ENCODE peak calls at places on chromosomes 11 and 22, in five cellular contexts. R, O, G, B and H are unnamed samples.

GRCh38 chr11:94325681-94326080 is 21.3 kb downstream of the IZUMO1R start:
- DNase-seq in G (peak; percentile 39), O (peak; percentile 61), R (peak; percentile 65), B (peak; percentile 41), H (no peak)

GRCh38 chr11:120344302-120345004 is 8.2 kb downstream of the ARHGEF12 start:
- DNase-seq in O (no peak), B (peak; percentile 38), G (no peak), R (peak; percentile 42), H (no peak)

GRCh38 chr11:130181295-130182272 is 22.0 kb downstream of the ST14 start:
- DNase-seq in R (no peak), O (no peak), G (peak; percentile 99), B (no peak), H (no peak)

GRCh38 chr22:46660604-46661201 is 40.5 kb downstream of the GRAMD4 start:
- DNase-seq in R (no peak), B (no peak), O (no peak), G (peak; percentile 41), H (no peak)

GRCh38 chr11:121024989-121025388 is 1.1 kb downstream of the TBCEL start:
- DNase-seq in O (no peak), G (peak; percentile 30), B (no peak), R (no peak), H (peak; percentile 23)

GRCh38 chr11:123231263-123231662 is 36.2 kb upstream of the CLMP start:
- DNase-seq in R (no peak), B (no peak), G (peak; percentile 28), O (no peak), H (no peak)

GRCh38 chr11:12241401-12241800 is 131.0 kb downstream of the MICAL2 start:
- DNase-seq in B (no peak), R (no peak), O (no peak), G (no peak), H (no peak)

GRCh38 chr11:64074239-64074638 is 38.5 kb downstream of the FLRT1 start:
- DNase-seq in O (no peak), B (no peak), G (no peak), R (peak; percentile 79), H (no peak)

GRCh38 chr11:41018224-41018623 is 441.2 kb downstream of the LRRC4C start:
- DNase-seq in G (no peak), B (no peak), R (no peak), O (no peak), H (no peak)

GRCh38 chr11:99773646-99774045 is 752.9 kb downstream of the CNTN5 start:
- DNase-seq in B (no peak), G (peak; percentile 2), R (no peak), O (no peak), H (no peak)
- TF ChIP-seq JUND in B (no peak), G (no peak), R (no peak), O (no peak), H (no peak)

GRCh38 chr11:37230865-37231264 is 632.8 kb upstream of the RAG2 start:
- DNase-seq in G (no peak), R (no peak), B (no peak), O (no peak), H (no peak)
- TF ChIP-seq JUND in G (no peak), R (no peak), B (no peak), O (no peak), H (no peak)

GRCh38 chr22:44573451-44573850 is 75.4 kb upstream of the RTL6 start:
- DNase-seq in B (no peak), G (no peak), O (no peak), R (no peak), H (no peak)

GRCh38 chr22:44572414-44573207 is 74.6 kb upstream of the RTL6 start:
- DNase-seq in G (no peak), R (no peak), O (no peak), B (no peak), H (no peak)

GRCh38 chr22:44574581-44575343 is 76.7 kb upstream of the RTL6 start:
- DNase-seq in O (no peak), B (no peak), R (no peak), G (no peak), H (no peak)

GRCh38 chr22:44575344-44576268 is 77.6 kb upstream of the RTL6 start:
- DNase-seq in B (no peak), O (no peak), R (no peak), G (no peak), H (no peak)

GRCh38 chr22:44574057-44574456 is 76.0 kb upstream of the RTL6 start:
- DNase-seq in O (no peak), B (peak; percentile 19), G (no peak), R (no peak), H (no peak)
- TF ChIP-seq JUND in O (no peak), B (no peak), G (no peak), R (no peak), H (no peak)

GRCh38 chr11:80815752-80816453 is 1375.1 kb upstream of the TENM4 start:
- DNase-seq in B (no peak), R (no peak), G (no peak), O (no peak), H (no peak)
- TF ChIP-seq JUND in B (no peak), R (no peak), G (no peak), O (no peak), H (no peak)

DNA sequence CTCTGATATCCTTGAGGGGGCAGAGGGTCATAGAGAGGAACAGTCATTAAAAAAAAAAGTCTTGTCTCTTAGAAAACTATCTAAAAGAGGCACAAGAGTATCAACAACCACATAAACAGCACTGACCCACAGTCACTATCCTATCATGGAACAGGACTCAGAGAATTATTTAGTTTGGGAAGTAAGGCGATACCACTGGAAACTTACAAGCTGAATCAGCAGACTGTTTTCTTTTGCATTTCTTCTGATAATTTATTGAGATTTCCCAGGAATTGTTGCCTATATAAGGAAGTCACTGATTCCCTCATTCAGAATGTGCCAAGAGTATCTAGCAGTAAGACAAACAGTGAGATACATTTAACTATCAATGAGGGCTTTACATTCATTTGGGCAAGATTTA is 304.1 kb downstream of the GUCY1A2 start:
- DNase-seq in O (no peak), G (no peak), R (no peak), B (no peak), H (no peak)
- TF ChIP-seq JUND in O (no peak), G (no peak), R (no peak), B (no peak), H (no peak)

DNA sequence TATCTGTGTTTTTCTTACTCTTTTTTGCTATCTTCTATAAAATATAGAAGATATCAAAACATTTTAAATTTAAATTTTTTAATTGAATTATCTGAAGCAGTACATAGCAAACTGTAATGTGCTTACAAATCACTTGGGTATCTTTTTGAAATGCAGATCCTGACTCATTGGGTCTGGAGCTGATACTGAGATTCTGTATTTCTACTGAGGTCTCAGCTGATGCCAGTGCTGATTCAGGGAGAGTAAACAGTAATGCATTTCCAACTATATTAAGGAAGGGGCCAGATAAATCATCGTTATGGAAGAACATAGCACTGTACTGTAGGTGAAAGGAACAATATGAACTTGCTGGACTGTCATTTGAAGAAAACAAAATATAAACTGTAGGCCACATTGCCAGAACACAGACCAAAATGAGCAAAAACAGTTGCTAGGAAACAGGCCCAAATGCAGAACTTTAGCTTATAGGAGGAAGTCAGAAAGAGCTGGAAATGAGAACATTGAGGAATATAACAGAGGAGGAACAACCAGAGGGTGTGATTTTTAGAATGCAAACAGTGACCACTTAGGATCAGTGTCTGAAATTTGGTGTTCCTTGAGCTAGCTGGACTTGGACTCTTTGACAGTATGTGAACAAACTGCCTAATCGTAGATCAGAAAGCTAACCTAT is 3.3 kb downstream of the ARL14EP start:
- DNase-seq in B (no peak), G (no peak), O (no peak), R (no peak), H (no peak)
- TF ChIP-seq JUND in B (no peak), G (no peak), O (no peak), R (no peak), H (no peak)

GRCh38 chr11:47433157-47433556 is 6.9 kb upstream of the PSMC3 start:
- DNase-seq in R (no peak), B (no peak), O (no peak), G (peak; percentile 27), H (no peak)

GRCh38 chr11:47431356-47432083 is 5.3 kb upstream of the PSMC3 start:
- DNase-seq in R (no peak), B (no peak), O (no peak), G (peak; percentile 52), H (no peak)

GRCh38 chr11:47436726-47437125 is 10.5 kb upstream of the PSMC3 start:
- DNase-seq in R (no peak), O (no peak), B (no peak), G (no peak), H (no peak)

GRCh38 chr11:47435687-47436086 is 9.4 kb upstream of the PSMC3 start:
- DNase-seq in O (no peak), G (peak; percentile 73), R (no peak), B (no peak), H (no peak)

DNA sequence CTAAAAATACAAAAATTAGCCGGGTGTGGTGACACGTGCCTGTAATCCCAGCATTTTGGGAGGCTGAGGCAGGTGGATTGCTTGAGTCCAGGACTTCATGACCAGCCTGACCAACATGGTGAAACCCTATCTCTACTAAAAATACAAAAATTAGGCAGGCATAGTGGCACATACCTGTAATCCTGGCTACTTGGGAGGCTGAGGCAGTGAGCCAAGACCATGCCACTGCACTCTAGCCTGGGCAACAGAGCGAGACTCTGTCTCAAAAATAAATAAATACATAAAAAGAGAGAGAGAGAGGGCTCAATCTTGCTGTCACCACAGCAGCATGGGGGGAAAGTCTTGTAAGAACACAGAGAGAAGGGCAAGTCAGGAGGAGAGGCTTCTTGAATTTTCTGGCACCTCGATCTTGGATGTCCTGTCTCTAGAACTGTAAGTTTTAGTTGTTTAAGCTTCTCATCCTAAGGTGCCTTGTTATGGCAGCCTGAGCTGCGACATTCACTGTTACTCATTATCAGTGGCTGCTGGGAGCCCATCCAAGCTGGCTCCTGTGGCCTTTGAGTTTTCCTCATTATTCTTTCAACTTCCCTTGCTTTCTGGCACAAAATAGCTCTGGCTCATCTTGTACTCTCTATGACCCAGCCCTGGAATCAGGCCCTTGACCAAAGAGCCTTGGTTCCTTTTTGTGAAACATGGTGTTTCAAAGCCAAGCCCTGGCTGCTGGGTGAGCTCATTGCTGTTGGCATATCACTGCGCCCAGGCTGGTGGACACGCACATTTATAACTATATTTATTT is 8.0 kb upstream of the PSMC3 start:
- DNase-seq in B (no peak), O (no peak), R (no peak), G (no peak), H (no peak)
- TF ChIP-seq JUND in B (no peak), O (no peak), R (no peak), G (no peak), H (no peak)

DNA sequence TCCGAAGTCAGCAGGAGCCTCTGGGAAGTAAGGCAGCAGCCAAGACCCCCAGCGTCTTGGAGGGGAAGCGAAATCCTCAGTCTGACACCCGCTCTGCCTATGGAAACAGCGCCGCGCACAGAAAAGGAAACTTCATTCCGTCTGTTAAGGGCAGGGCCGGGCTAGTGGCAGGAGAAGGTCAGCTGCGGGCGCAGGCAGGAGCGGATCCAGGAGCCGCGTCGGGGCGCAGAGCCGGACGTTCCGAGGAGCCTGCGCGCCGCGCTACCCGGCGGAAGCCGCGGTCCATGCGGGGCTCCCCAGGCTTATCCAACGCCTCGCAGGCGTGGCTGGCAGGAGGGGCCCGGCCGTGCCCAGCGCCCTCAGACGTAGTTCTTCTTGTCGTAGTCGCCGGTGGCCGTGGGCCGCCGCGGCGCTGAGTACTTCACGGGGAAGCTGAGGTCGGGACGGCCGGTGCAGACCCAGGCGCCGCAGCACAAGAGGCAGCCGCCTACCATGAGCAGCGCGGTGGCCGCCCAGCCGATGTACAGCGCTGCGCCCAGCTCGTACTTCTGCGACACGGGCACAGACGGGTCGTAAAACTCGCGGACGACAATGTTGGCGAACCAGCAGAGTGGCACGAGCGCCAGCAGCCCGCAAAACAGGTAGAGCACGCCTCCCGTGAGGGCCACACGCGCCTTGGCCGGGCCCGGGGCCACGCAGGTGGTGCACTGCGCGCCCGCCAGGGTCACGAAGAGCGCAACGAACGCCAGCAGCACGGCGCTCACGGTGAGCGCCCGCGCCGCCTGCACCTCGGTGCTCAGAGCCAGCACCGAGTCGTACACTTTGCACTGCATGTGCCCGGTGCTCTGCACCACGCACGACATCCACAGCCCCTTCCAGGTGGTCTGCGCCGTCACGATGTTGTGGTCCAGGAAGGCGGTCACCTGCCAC is 705 bp downstream of the CLDN5 start:
- DNase-seq in O (no peak), B (no peak), R (no peak), G (no peak), H (no peak)
- TF ChIP-seq JUND in O (no peak), B (no peak), R (no peak), G (no peak), H (no peak)